ENCODE peak calls at places on chromosome 9, in eight cellular contexts. C, L, K, W, M, Y, P and A are unnamed samples.

GRCh38 chr9:83620841-83621636 is 1.9 kb upstream of the IDNK start:
- DNase-seq in K (peak), P (peak), C (peak), L (no peak), W (peak), Y (peak), M (no peak), A (no peak)

GRCh38 chr9:16575142-16575877 is 295.2 kb downstream of the BNC2 start:
- DNase-seq in M (no peak), Y (no peak), W (no peak), L (no peak), K (no peak), C (no peak), P (no peak), A (no peak)

GRCh38 chr9:19976226-19976625 is 187.4 kb upstream of the SLC24A2 start:
- DNase-seq in P (no peak), M (no peak), L (no peak), K (no peak), W (no peak), Y (no peak), C (no peak), A (no peak)

GRCh38 chr9:101383361-101383760 is 1.4 kb downstream of the BAAT start:
- DNase-seq in Y (no peak), L (no peak), K (no peak), M (no peak), C (no peak), W (no peak), P (no peak), A (no peak)

GRCh38 chr9:82890401-82890800 is 172.5 kb downstream of the RASEF start:
- DNase-seq in Y (no peak), K (no peak), W (no peak), C (no peak), M (no peak), P (no peak), L (no peak), A (no peak)

GRCh38 chr9:70256123-70256551 is 2.6 kb upstream of the SMC5 start:
- DNase-seq in C (no peak), L (no peak), Y (no peak), M (no peak), W (peak), K (no peak), P (no peak), A (no peak)

GRCh38 chr9:136151214-136151804 is 32.6 kb upstream of the TMEM250 start:
- DNase-seq in L (no peak), W (no peak), K (no peak), P (no peak), Y (peak), C (no peak), M (no peak), A (no peak)

GRCh38 chr9:116337015-116337414 is 183.4 kb downstream of the PAPPA start:
- DNase-seq in L (no peak), P (no peak), Y (no peak), W (peak), K (no peak), C (no peak), M (no peak), A (no peak)

GRCh38 chr9:135758056-135758455 is 56.1 kb downstream of the KCNT1 start:
- DNase-seq in C (no peak), W (no peak), P (no peak), L (no peak), Y (no peak), M (no peak), K (no peak), A (no peak)

GRCh38 chr9:79974806-79975422 is 403.1 kb downstream of the TLE4 start:
- DNase-seq in W (no peak), K (no peak), L (no peak), Y (no peak), P (no peak), M (no peak), C (no peak), A (no peak)

GRCh38 chr9:102778756-102779155 is 216.4 kb upstream of the CYLC2 start:
- DNase-seq in P (no peak), L (no peak), Y (no peak), C (no peak), K (no peak), W (no peak), M (no peak), A (no peak)

GRCh38 chr9:136053757-136054142 is 41.3 kb downstream of the NACC2 start:
- DNase-seq in Y (no peak), W (no peak), P (no peak), C (no peak), M (peak), L (no peak), K (no peak), A (no peak)

GRCh38 chr9:100084734-100085133 is 14.1 kb downstream of the ERP44 start:
- DNase-seq in M (no peak), L (no peak), W (no peak), P (no peak), C (no peak), K (no peak), Y (no peak), A (no peak)

GRCh38 chr9:4573176-4573575 is 82.9 kb downstream of the SLC1A1 start:
- DNase-seq in P (no peak), Y (no peak), K (no peak), W (no peak), M (no peak), L (no peak), C (no peak), A (no peak)

GRCh38 chr9:127004946-127005769 is 90.6 kb downstream of the RALGPS1 start:
- DNase-seq in M (no peak), C (no peak), L (no peak), K (no peak), W (peak), Y (no peak), P (no peak), A (no peak)

GRCh38 chr9:135898634-135899407 is 8.5 kb downstream of the CAMSAP1 start:
- DNase-seq in M (peak), C (no peak), Y (no peak), L (no peak), W (peak), K (no peak), P (no peak), A (no peak)

GRCh38 chr9:124878518-124878917 is 16.6 kb downstream of the ARPC5L start:
- DNase-seq in P (no peak), C (no peak), Y (no peak), L (no peak), W (no peak), M (no peak), K (no peak), A (no peak)

GRCh38 chr9:105373723-105374122 is 74.1 kb upstream of the FSD1L start:
- DNase-seq in K (no peak), M (no peak), W (no peak), P (no peak), Y (no peak), C (no peak), L (no peak), A (no peak)

GRCh38 chr9:134189167-134189474 is 24.8 kb upstream of the RNU6ATAC start:
- DNase-seq in P (no peak), M (no peak), W (no peak), Y (no peak), L (no peak), C (no peak), K (no peak), A (no peak)

GRCh38 chr9:71632771-71633170 is 135.5 kb downstream of the CEMIP2 start:
- DNase-seq in C (no peak), M (no peak), K (no peak), Y (no peak), L (no peak), W (no peak), P (no peak), A (no peak)

GRCh38 chr9:752201-752600 is 89.3 kb upstream of the DMRT1 start:
- DNase-seq in K (no peak), C (no peak), M (no peak), P (no peak), Y (no peak), L (no peak), W (peak), A (no peak)

GRCh38 chr9:96391021-96391765 is 7.7 kb upstream of the SLC35D2 start:
- DNase-seq in K (no peak), M (no peak), C (peak), Y (no peak), L (no peak), W (no peak), P (peak), A (no peak)

GRCh38 chr9:90099262-90099982 is 494.6 kb downstream of the GADD45G start:
- DNase-seq in M (no peak), W (peak), C (no peak), Y (no peak), L (no peak), K (no peak), P (no peak), A (no peak)

GRCh38 chr9:116352958-116353357 is 199.4 kb downstream of the PAPPA start:
- DNase-seq in W (no peak), L (no peak), K (no peak), P (no peak), M (no peak), C (no peak), Y (no peak), A (no peak)

GRCh38 chr9:37421914-37422288 is 595 bp upstream of the GRHPR start:
- DNase-seq in C (peak), L (no peak), M (no peak), Y (peak), K (no peak), P (no peak), W (no peak), A (peak)

GRCh38 chr9:93299418-93300174 is 115.7 kb downstream of the WNK2 start:
- DNase-seq in P (no peak), K (no peak), W (peak), C (peak), M (peak), Y (no peak), L (no peak), A (no peak)

GRCh38 chr9:136342191-136343120 is 15.1 kb downstream of the GPSM1 start:
- DNase-seq in K (peak), Y (peak), P (no peak), L (peak), M (no peak), W (peak), C (no peak), A (peak)

GRCh38 chr9:127455299-127455992 is 4.1 kb downstream of the LRSAM1 start:
- DNase-seq in K (peak), Y (no peak), P (no peak), W (peak), L (no peak), M (no peak), C (no peak), A (no peak)

GRCh38 chr9:14203366-14204056 is 110.4 kb downstream of the NFIB start:
- DNase-seq in K (peak), C (no peak), L (no peak), Y (no peak), W (peak), P (no peak), M (no peak), A (peak)